ENCODE peak calls at places on chromosomes 6 and 20, in ten cellular contexts. Z is NCI-H774, U is ACHN, B is RCC 7860, W is activated gamma-delta T cell, F is T-helper 2 cell, V is DND-41, K is SJSA1, X is IMR-90, J is EL. I is an unnamed sample.

GRCh38 chr20:63378115-63378429 is 16.9 kb upstream of the CHRNA4 start:
- DNase-seq in X (no peak), U (no peak), Z (no peak), J (no peak), W (no peak), F (no peak), B (no peak), K (no peak), V (no peak), I (no peak)

GRCh38 chr20:20492521-20493334 is 124.8 kb downstream of the INSM1 start:
- DNase-seq in F (no peak), V (no peak), W (no peak), X (no peak), Z (peak), K (no peak), B (no peak), U (no peak), J (no peak), I (no peak)

GRCh38 chr6:157548635-157549467 is 167.9 kb downstream of the ZDHHC14 start:
- DNase-seq in B (no peak), W (no peak), J (no peak), X (no peak), K (peak), V (no peak), U (no peak), Z (no peak), F (no peak), I (no peak)

GRCh38 chr6:25014806-25015560 is 79.2 kb upstream of the RIPOR2 start:
- DNase-seq in F (no peak), J (peak), B (no peak), K (no peak), V (no peak), W (no peak), U (no peak), X (peak), Z (no peak), I (no peak)

GRCh38 chr6:112010328-112010727 is 43.6 kb upstream of the CCN6 start:
- DNase-seq in K (no peak), V (no peak), F (no peak), X (no peak), W (no peak), J (no peak), Z (no peak), B (no peak), U (peak), I (no peak)

GRCh38 chr6:1635305-1636010 is 25.7 kb downstream of the FOXC1 start:
- DNase-seq in X (no peak), J (no peak), B (no peak), U (no peak), K (no peak), Z (no peak), V (no peak), F (no peak), W (no peak), I (no peak)

GRCh38 chr6:151191477-151191995 is 48.2 kb upstream of the AKAP12 start:
- DNase-seq in B (no peak), K (no peak), J (no peak), W (no peak), V (no peak), F (no peak), Z (no peak), U (no peak), X (no peak), I (no peak)

GRCh38 chr6:333379-334002 is 41.2 kb downstream of the DUSP22 start:
- DNase-seq in J (no peak), U (no peak), B (no peak), Z (no peak), W (no peak), X (peak), K (no peak), V (no peak), F (no peak), I (no peak)

GRCh38 chr6:157667211-157668033 is 155.6 kb upstream of the SNX9 start:
- DNase-seq in F (no peak), U (peak), J (peak), K (no peak), V (peak), B (peak), Z (peak), X (peak), W (no peak), I (peak)